ENCODE peak calls at places on chromosome 14, in four cellular contexts. X is CD8-positive, alpha-beta T cell; K is MM.1S; E is uterus. O is an unnamed sample.

GRCh38 chr14:100570726-100571454 is 16.3 kb downstream of the BEGAIN start:
- DNase-seq in X (no peak), K (no peak), E (no peak), O (no peak)

GRCh38 chr14:89681086-89682018 is 264.3 kb upstream of the FOXN3 start:
- DNase-seq in K (peak), X (no peak), E (no peak), O (no peak)

GRCh38 chr14:98726585-98727405 is 545.2 kb downstream of the BCL11B start:
- DNase-seq in K (no peak), X (no peak), E (no peak), O (no peak)

GRCh38 chr14:73265721-73266046 is 28.4 kb downstream of the PAPLN start:
- DNase-seq in E (no peak), X (no peak), K (no peak), O (no peak)

GRCh38 chr14:50605776-50606175 is 45.8 kb downstream of the ATL1 start:
- DNase-seq in E (no peak), K (no peak), X (no peak), O (no peak)

GRCh38 chr14:101828038-101828437 is 66.5 kb downstream of the PPP2R5C start:
- DNase-seq in E (no peak), K (no peak), X (no peak), O (no peak)

GRCh38 chr14:40417777-40418401 is 985.7 kb upstream of the FBXO33 start:
- DNase-seq in X (no peak), E (no peak), K (peak), O (no peak)

GRCh38 chr14:22380511-22381455 is 208.2 kb downstream of the DAD1 start:
- DNase-seq in E (no peak), X (no peak), K (no peak), O (no peak)

GRCh38 chr14:38302966-38303365 is 47.1 kb upstream of the CLEC14A start:
- DNase-seq in E (no peak), K (no peak), X (no peak), O (no peak)

GRCh38 chr14:58299665-58300202 is 1.4 kb downstream of the ARID4A start:
- DNase-seq in E (no peak), K (no peak), X (no peak), O (no peak)

GRCh38 chr14:26841920-26842741 is 244.3 kb upstream of the NOVA1 start:
- DNase-seq in K (no peak), X (no peak), E (peak), O (peak)

GRCh38 chr14:95993768-95994592 is 45.2 kb upstream of the C14orf132 start:
- DNase-seq in E (peak), K (peak), X (no peak), O (peak)
- H3K4me3 ChIP-seq in E (no peak), K (no peak), X (no peak), O (no peak)

GRCh38 chr14:51650721-51651387 is 856 bp upstream of the FRMD6 start:
- DNase-seq in E (peak), X (no peak), K (peak), O (peak)
- H3K4me3 ChIP-seq in E (peak), X (peak), K (peak), O (peak)

DNA sequence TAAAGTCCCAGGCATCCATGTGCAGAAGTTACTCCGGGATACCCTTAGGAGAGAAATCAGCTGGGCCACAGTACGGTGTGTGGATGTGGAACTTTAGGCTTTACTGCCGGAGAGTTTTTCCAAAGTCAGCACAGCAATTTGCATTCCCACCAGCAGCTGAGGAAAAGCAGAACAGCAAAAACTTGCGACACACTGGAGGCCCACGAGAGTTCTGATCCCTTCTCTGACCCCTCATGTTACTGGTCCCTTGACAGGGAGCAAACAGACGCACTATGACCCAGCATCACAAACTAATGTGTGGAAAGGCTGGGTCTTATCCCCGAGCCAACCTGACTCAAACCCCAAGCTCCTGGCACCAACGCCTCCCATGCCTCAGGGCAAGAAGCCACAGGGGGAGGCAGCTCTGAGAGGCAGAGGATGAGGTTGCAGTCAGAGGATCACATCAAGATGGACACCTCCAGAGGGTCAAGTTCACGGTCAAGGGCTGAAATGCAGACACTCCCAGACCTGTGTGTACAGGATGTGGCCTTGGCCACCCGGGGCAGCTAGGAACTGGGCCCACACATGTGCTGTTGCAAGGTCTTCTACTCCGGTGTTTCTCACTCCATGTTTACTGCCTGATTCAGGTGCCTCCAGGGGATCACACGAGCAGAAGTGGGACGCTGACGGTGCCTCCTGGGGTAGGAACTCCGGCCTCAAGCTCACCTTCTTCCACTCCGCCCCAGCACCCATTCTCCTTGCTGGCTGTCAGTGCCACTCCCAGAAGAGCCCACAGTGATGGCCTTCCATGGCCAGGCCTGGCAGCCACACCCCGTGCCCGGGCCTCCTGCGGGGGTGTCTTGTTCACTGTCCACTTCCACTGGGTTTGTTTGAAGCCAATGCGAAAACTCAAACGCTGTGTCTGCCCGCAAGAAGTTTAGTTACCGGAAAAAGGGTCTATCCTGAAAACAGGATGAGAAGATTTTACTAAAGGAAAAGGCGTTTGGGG is 38.4 kb downstream of the CCDC88C start:
- DNase-seq in X (no peak), K (no peak), E (no peak), O (no peak)
- H3K4me3 ChIP-seq in X (no peak), K (no peak), E (no peak), O (no peak)

DNA sequence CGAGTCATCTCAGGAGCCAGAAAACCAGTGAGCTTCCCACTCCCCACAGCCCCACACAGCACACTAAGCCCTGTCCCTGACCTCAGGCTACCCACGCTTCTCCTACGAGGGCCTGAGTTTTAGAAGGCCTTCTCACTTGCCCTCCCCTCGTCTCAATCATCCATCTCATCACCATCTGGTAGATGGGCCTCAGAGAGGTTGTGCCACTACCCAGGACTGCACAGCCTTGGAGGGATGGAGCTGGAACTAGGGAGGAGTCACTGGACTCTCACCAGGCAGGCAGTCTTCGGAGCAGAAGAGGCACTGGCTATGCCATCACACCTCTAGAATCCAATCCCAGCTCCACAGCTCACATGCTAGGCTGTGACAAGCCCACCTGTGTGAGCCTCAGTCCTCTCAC is 52.3 kb downstream of the ITPK1 start:
- DNase-seq in K (no peak), X (no peak), E (no peak), O (no peak)
- H3K4me3 ChIP-seq in K (no peak), X (no peak), E (no peak), O (no peak)

GRCh38 chr14:77088645-77089044 is 9.4 kb upstream of the CIPC start:
- DNase-seq in X (no peak), E (no peak), K (no peak), O (no peak)
- H3K4me3 ChIP-seq in X (no peak), E (no peak), K (no peak), O (no peak)

GRCh38 chr14:104383088-104383805 is 196.3 kb upstream of the C14orf180 start:
- DNase-seq in K (no peak), X (no peak), E (no peak), O (peak)
- H3K4me3 ChIP-seq in K (no peak), X (no peak), E (no peak), O (no peak)